ENCODE peak calls at places on chromosomes 3 and 15, in ten cellular contexts. One of them, this sample, is unnamed.

GRCh38 chr15:85642693-85643058 is 152.0 kb downstream of the KLHL25 start:
- ATAC-seq in right lobe of liver: peak
- ATAC-seq in heart left ventricle: peak
- ATAC-seq in WTC11: no peak
- ATAC-seq in heart right ventricle: peak
- ATAC-seq in left lung: peak
- ATAC-seq in HepG2: no peak
- ATAC-seq in natural killer cell: no peak
- ATAC-seq in CD8-positive, alpha-beta T cell: no peak
- ATAC-seq in CD4-positive, alpha-beta T cell: no peak
- ATAC-seq in this sample: peak

GRCh38 chr15:35932541-35932940 is 386.6 kb upstream of the DPH6 start:
- ATAC-seq in right lobe of liver: no peak
- ATAC-seq in heart left ventricle: no peak
- ATAC-seq in WTC11: no peak
- ATAC-seq in heart right ventricle: no peak
- ATAC-seq in left lung: no peak
- ATAC-seq in HepG2: no peak
- ATAC-seq in natural killer cell: no peak
- ATAC-seq in CD8-positive, alpha-beta T cell: no peak
- ATAC-seq in CD4-positive, alpha-beta T cell: no peak
- ATAC-seq in this sample: no peak

GRCh38 chr3:12959838-12960378 is 113.3 kb downstream of the IQSEC1 start:
- ATAC-seq in right lobe of liver: peak
- ATAC-seq in heart left ventricle: no peak
- ATAC-seq in WTC11: peak
- ATAC-seq in heart right ventricle: no peak
- ATAC-seq in left lung: peak
- ATAC-seq in HepG2: no peak
- ATAC-seq in natural killer cell: no peak
- ATAC-seq in CD8-positive, alpha-beta T cell: no peak
- ATAC-seq in CD4-positive, alpha-beta T cell: peak
- ATAC-seq in this sample: peak

GRCh38 chr3:172102123-172102882 is 62.9 kb downstream of the FNDC3B start:
- ATAC-seq in right lobe of liver: peak
- ATAC-seq in heart left ventricle: no peak
- ATAC-seq in WTC11: no peak
- ATAC-seq in heart right ventricle: no peak
- ATAC-seq in left lung: peak
- ATAC-seq in HepG2: peak
- ATAC-seq in natural killer cell: peak
- ATAC-seq in CD8-positive, alpha-beta T cell: peak
- ATAC-seq in CD4-positive, alpha-beta T cell: peak
- ATAC-seq in this sample: no peak

GRCh38 chr15:92365079-92365478 is 28.6 kb upstream of the ST8SIA2 start:
- ATAC-seq in right lobe of liver: no peak
- ATAC-seq in heart left ventricle: no peak
- ATAC-seq in WTC11: no peak
- ATAC-seq in heart right ventricle: no peak
- ATAC-seq in left lung: peak
- ATAC-seq in HepG2: peak
- ATAC-seq in natural killer cell: no peak
- ATAC-seq in CD8-positive, alpha-beta T cell: no peak
- ATAC-seq in CD4-positive, alpha-beta T cell: no peak
- ATAC-seq in this sample: no peak

GRCh38 chr15:39198044-39198625 is 382.7 kb upstream of the THBS1 start:
- ATAC-seq in right lobe of liver: no peak
- ATAC-seq in heart left ventricle: no peak
- ATAC-seq in WTC11: no peak
- ATAC-seq in heart right ventricle: no peak
- ATAC-seq in left lung: no peak
- ATAC-seq in HepG2: no peak
- ATAC-seq in natural killer cell: no peak
- ATAC-seq in CD8-positive, alpha-beta T cell: no peak
- ATAC-seq in CD4-positive, alpha-beta T cell: no peak
- ATAC-seq in this sample: no peak

GRCh38 chr3:67901681-67902080 is 247.3 kb upstream of the SUCLG2 start:
- ATAC-seq in right lobe of liver: peak
- ATAC-seq in heart left ventricle: no peak
- ATAC-seq in WTC11: peak
- ATAC-seq in heart right ventricle: no peak
- ATAC-seq in left lung: no peak
- ATAC-seq in HepG2: peak
- ATAC-seq in natural killer cell: no peak
- ATAC-seq in CD8-positive, alpha-beta T cell: no peak
- ATAC-seq in CD4-positive, alpha-beta T cell: no peak
- ATAC-seq in this sample: no peak

GRCh38 chr3:196406806-196407470 is 25.3 kb downstream of the UBXN7 start:
- ATAC-seq in right lobe of liver: no peak
- ATAC-seq in heart left ventricle: no peak
- ATAC-seq in WTC11: peak
- ATAC-seq in heart right ventricle: no peak
- ATAC-seq in left lung: no peak
- ATAC-seq in HepG2: no peak
- ATAC-seq in natural killer cell: no peak
- ATAC-seq in CD8-positive, alpha-beta T cell: no peak
- ATAC-seq in CD4-positive, alpha-beta T cell: no peak
- ATAC-seq in this sample: no peak

DNA sequence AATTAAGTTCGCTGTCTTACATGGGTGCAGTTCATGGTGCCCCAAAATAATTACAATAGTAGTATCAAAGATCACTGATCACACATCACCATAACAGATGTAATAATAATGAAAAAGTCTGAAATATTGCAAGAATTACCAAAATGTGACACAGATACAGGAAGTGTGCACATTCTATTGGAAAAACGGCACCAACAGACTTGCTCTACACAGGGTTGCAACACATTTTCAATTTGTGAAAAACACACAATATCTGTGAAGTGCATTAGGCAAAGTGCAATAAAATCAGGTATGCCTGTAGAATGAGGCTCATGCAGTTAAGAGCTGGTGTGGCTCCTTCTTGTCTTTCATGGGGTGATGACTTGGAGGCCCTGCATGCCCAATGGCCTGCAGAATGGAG is 265.8 kb downstream of the RPLP1 start:
- ATAC-seq in right lobe of liver: no peak
- ATAC-seq in heart left ventricle: no peak
- ATAC-seq in WTC11: no peak
- ATAC-seq in heart right ventricle: no peak
- ATAC-seq in left lung: no peak
- ATAC-seq in HepG2: no peak
- ATAC-seq in natural killer cell: no peak
- ATAC-seq in CD8-positive, alpha-beta T cell: no peak
- ATAC-seq in CD4-positive, alpha-beta T cell: no peak
- ATAC-seq in this sample: no peak
- TF ChIP-seq CTCF in right lobe of liver: no peak
- TF ChIP-seq CTCF in heart left ventricle: no peak
- TF ChIP-seq CTCF in WTC11: no peak
- TF ChIP-seq CTCF in heart right ventricle: no peak
- TF ChIP-seq CTCF in left lung: no peak
- TF ChIP-seq CTCF in HepG2: no peak
- TF ChIP-seq CTCF in natural killer cell: no peak
- TF ChIP-seq CTCF in CD8-positive, alpha-beta T cell: no peak
- TF ChIP-seq CTCF in CD4-positive, alpha-beta T cell: no peak
- TF ChIP-seq CTCF in this sample: no peak

GRCh38 chr3:175144368-175144767 is 285.2 kb downstream of the NAALADL2 start:
- ATAC-seq in right lobe of liver: no peak
- ATAC-seq in heart left ventricle: no peak
- ATAC-seq in WTC11: no peak
- ATAC-seq in heart right ventricle: no peak
- ATAC-seq in left lung: no peak
- ATAC-seq in HepG2: no peak
- ATAC-seq in natural killer cell: no peak
- ATAC-seq in CD8-positive, alpha-beta T cell: no peak
- ATAC-seq in CD4-positive, alpha-beta T cell: no peak
- ATAC-seq in this sample: no peak

GRCh38 chr3:175150812-175151411 is 291.8 kb downstream of the NAALADL2 start:
- ATAC-seq in right lobe of liver: no peak
- ATAC-seq in heart left ventricle: no peak
- ATAC-seq in WTC11: no peak
- ATAC-seq in heart right ventricle: no peak
- ATAC-seq in left lung: peak
- ATAC-seq in HepG2: no peak
- ATAC-seq in natural killer cell: no peak
- ATAC-seq in CD8-positive, alpha-beta T cell: no peak
- ATAC-seq in CD4-positive, alpha-beta T cell: no peak
- ATAC-seq in this sample: no peak

GRCh38 chr3:175149675-175150074 is 290.5 kb downstream of the NAALADL2 start:
- ATAC-seq in right lobe of liver: peak
- ATAC-seq in heart left ventricle: no peak
- ATAC-seq in WTC11: no peak
- ATAC-seq in heart right ventricle: no peak
- ATAC-seq in left lung: no peak
- ATAC-seq in HepG2: no peak
- ATAC-seq in natural killer cell: no peak
- ATAC-seq in CD8-positive, alpha-beta T cell: no peak
- ATAC-seq in CD4-positive, alpha-beta T cell: no peak
- ATAC-seq in this sample: no peak

GRCh38 chr3:175146258-175146657 is 287.1 kb downstream of the NAALADL2 start:
- ATAC-seq in right lobe of liver: no peak
- ATAC-seq in heart left ventricle: no peak
- ATAC-seq in WTC11: no peak
- ATAC-seq in heart right ventricle: no peak
- ATAC-seq in left lung: no peak
- ATAC-seq in HepG2: no peak
- ATAC-seq in natural killer cell: no peak
- ATAC-seq in CD8-positive, alpha-beta T cell: no peak
- ATAC-seq in CD4-positive, alpha-beta T cell: no peak
- ATAC-seq in this sample: no peak
- TF ChIP-seq CTCF in right lobe of liver: peak
- TF ChIP-seq CTCF in heart left ventricle: no peak
- TF ChIP-seq CTCF in WTC11: no peak
- TF ChIP-seq CTCF in heart right ventricle: peak
- TF ChIP-seq CTCF in left lung: no peak
- TF ChIP-seq CTCF in HepG2: no peak
- TF ChIP-seq CTCF in natural killer cell: no peak
- TF ChIP-seq CTCF in CD8-positive, alpha-beta T cell: no peak
- TF ChIP-seq CTCF in CD4-positive, alpha-beta T cell: no peak
- TF ChIP-seq CTCF in this sample: no peak

GRCh38 chr15:62250176-62250575 is 85.1 kb upstream of the C2CD4B start:
- ATAC-seq in right lobe of liver: no peak
- ATAC-seq in heart left ventricle: no peak
- ATAC-seq in WTC11: no peak
- ATAC-seq in heart right ventricle: no peak
- ATAC-seq in left lung: no peak
- ATAC-seq in HepG2: no peak
- ATAC-seq in natural killer cell: no peak
- ATAC-seq in CD8-positive, alpha-beta T cell: no peak
- ATAC-seq in CD4-positive, alpha-beta T cell: no peak
- ATAC-seq in this sample: no peak

GRCh38 chr15:62254137-62254934 is 89.3 kb upstream of the C2CD4B start:
- ATAC-seq in right lobe of liver: peak
- ATAC-seq in heart left ventricle: no peak
- ATAC-seq in WTC11: peak
- ATAC-seq in heart right ventricle: peak
- ATAC-seq in left lung: peak
- ATAC-seq in HepG2: peak
- ATAC-seq in natural killer cell: no peak
- ATAC-seq in CD8-positive, alpha-beta T cell: no peak
- ATAC-seq in CD4-positive, alpha-beta T cell: peak
- ATAC-seq in this sample: peak

GRCh38 chr15:62257991-62258390 is 92.9 kb upstream of the C2CD4B start:
- ATAC-seq in right lobe of liver: no peak
- ATAC-seq in heart left ventricle: no peak
- ATAC-seq in WTC11: no peak
- ATAC-seq in heart right ventricle: no peak
- ATAC-seq in left lung: no peak
- ATAC-seq in HepG2: no peak
- ATAC-seq in natural killer cell: no peak
- ATAC-seq in CD8-positive, alpha-beta T cell: no peak
- ATAC-seq in CD4-positive, alpha-beta T cell: no peak
- ATAC-seq in this sample: no peak

GRCh38 chr15:62250978-62251377 is 85.9 kb upstream of the C2CD4B start:
- ATAC-seq in right lobe of liver: no peak
- ATAC-seq in heart left ventricle: no peak
- ATAC-seq in WTC11: no peak
- ATAC-seq in heart right ventricle: no peak
- ATAC-seq in left lung: no peak
- ATAC-seq in HepG2: no peak
- ATAC-seq in natural killer cell: no peak
- ATAC-seq in CD8-positive, alpha-beta T cell: no peak
- ATAC-seq in CD4-positive, alpha-beta T cell: no peak
- ATAC-seq in this sample: no peak

DNA sequence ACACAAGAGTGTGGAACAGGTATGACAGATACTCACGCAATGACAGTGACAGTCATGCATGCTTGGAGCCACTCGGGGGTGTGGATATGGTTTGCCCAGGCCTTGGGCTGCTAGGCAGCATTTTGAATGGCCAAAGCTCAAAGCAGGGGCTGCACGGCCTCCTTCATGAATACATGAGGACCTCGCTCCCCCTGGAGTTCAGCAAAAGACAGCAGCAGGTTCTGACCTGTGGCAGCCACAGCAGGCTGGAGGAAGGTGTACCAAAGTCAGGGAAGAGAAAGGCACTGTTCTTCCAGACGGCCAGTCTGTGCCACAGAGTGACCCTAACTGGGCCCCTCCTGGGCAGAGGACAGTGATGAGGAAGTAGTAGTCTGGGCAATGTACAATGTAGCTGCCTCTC is 88.2 kb upstream of the C2CD4B start:
- ATAC-seq in right lobe of liver: no peak
- ATAC-seq in heart left ventricle: no peak
- ATAC-seq in WTC11: peak
- ATAC-seq in heart right ventricle: no peak
- ATAC-seq in left lung: no peak
- ATAC-seq in HepG2: peak
- ATAC-seq in natural killer cell: no peak
- ATAC-seq in CD8-positive, alpha-beta T cell: no peak
- ATAC-seq in CD4-positive, alpha-beta T cell: no peak
- ATAC-seq in this sample: no peak
- TF ChIP-seq CTCF in right lobe of liver: no peak
- TF ChIP-seq CTCF in heart left ventricle: no peak
- TF ChIP-seq CTCF in WTC11: no peak
- TF ChIP-seq CTCF in heart right ventricle: peak
- TF ChIP-seq CTCF in left lung: no peak
- TF ChIP-seq CTCF in HepG2: peak
- TF ChIP-seq CTCF in natural killer cell: no peak
- TF ChIP-seq CTCF in CD8-positive, alpha-beta T cell: no peak
- TF ChIP-seq CTCF in CD4-positive, alpha-beta T cell: no peak
- TF ChIP-seq CTCF in this sample: no peak

GRCh38 chr15:66706225-66706732 is 4.2 kb downstream of the SMAD6 start:
- ATAC-seq in right lobe of liver: no peak
- ATAC-seq in heart left ventricle: peak
- ATAC-seq in WTC11: no peak
- ATAC-seq in heart right ventricle: peak
- ATAC-seq in left lung: no peak
- ATAC-seq in HepG2: no peak
- ATAC-seq in natural killer cell: no peak
- ATAC-seq in CD8-positive, alpha-beta T cell: no peak
- ATAC-seq in CD4-positive, alpha-beta T cell: no peak
- ATAC-seq in this sample: no peak

GRCh38 chr15:66708389-66708788 is 6.4 kb downstream of the SMAD6 start:
- ATAC-seq in right lobe of liver: no peak
- ATAC-seq in heart left ventricle: no peak
- ATAC-seq in WTC11: no peak
- ATAC-seq in heart right ventricle: no peak
- ATAC-seq in left lung: no peak
- ATAC-seq in HepG2: no peak
- ATAC-seq in natural killer cell: no peak
- ATAC-seq in CD8-positive, alpha-beta T cell: no peak
- ATAC-seq in CD4-positive, alpha-beta T cell: no peak
- ATAC-seq in this sample: no peak

GRCh38 chr15:66705277-66705927 is 3.4 kb downstream of the SMAD6 start:
- ATAC-seq in right lobe of liver: no peak
- ATAC-seq in heart left ventricle: no peak
- ATAC-seq in WTC11: no peak
- ATAC-seq in heart right ventricle: no peak
- ATAC-seq in left lung: no peak
- ATAC-seq in HepG2: no peak
- ATAC-seq in natural killer cell: no peak
- ATAC-seq in CD8-positive, alpha-beta T cell: no peak
- ATAC-seq in CD4-positive, alpha-beta T cell: no peak
- ATAC-seq in this sample: no peak

GRCh38 chr15:66706840-66707239 is 4.8 kb downstream of the SMAD6 start:
- ATAC-seq in right lobe of liver: no peak
- ATAC-seq in heart left ventricle: no peak
- ATAC-seq in WTC11: no peak
- ATAC-seq in heart right ventricle: no peak
- ATAC-seq in left lung: no peak
- ATAC-seq in HepG2: no peak
- ATAC-seq in natural killer cell: no peak
- ATAC-seq in CD8-positive, alpha-beta T cell: no peak
- ATAC-seq in CD4-positive, alpha-beta T cell: no peak
- ATAC-seq in this sample: no peak

GRCh38 chr15:66707310-66708160 is 5.5 kb downstream of the SMAD6 start:
- ATAC-seq in right lobe of liver: peak
- ATAC-seq in heart left ventricle: peak
- ATAC-seq in WTC11: peak
- ATAC-seq in heart right ventricle: no peak
- ATAC-seq in left lung: peak
- ATAC-seq in HepG2: peak
- ATAC-seq in natural killer cell: no peak
- ATAC-seq in CD8-positive, alpha-beta T cell: no peak
- ATAC-seq in CD4-positive, alpha-beta T cell: no peak
- ATAC-seq in this sample: peak
- TF ChIP-seq CTCF in right lobe of liver: no peak
- TF ChIP-seq CTCF in heart left ventricle: no peak
- TF ChIP-seq CTCF in WTC11: no peak
- TF ChIP-seq CTCF in heart right ventricle: peak
- TF ChIP-seq CTCF in left lung: no peak
- TF ChIP-seq CTCF in HepG2: peak
- TF ChIP-seq CTCF in natural killer cell: no peak
- TF ChIP-seq CTCF in CD8-positive, alpha-beta T cell: no peak
- TF ChIP-seq CTCF in CD4-positive, alpha-beta T cell: no peak
- TF ChIP-seq CTCF in this sample: peak

This sample was measured in gastroesophageal sphincter.